ENCODE peak calls at places on chromosomes 3 and 15, in six cellular contexts. One of them, this sample, is unnamed.

GRCh38 chr15:63860161-63860954 is 26.6 kb upstream of the HERC1 start:
- DNase-seq in AG10803: no peak
- DNase-seq in NCI-H1930: no peak
- DNase-seq in activated T-helper 9 cell treated with anti-CD3 and anti-CD28 coated beads, Interleukin-2, amount 50 U/mL, for 16 hours: peak
- DNase-seq in GM23338: no peak
- DNase-seq in AG08395: no peak
- DNase-seq in this sample: no peak

GRCh38 chr15:70505411-70505919 is 257.9 kb downstream of the UACA start:
- DNase-seq in AG10803: peak
- DNase-seq in NCI-H1930: no peak
- DNase-seq in activated T-helper 9 cell treated with anti-CD3 and anti-CD28 coated beads, Interleukin-2, amount 50 U/mL, for 16 hours: no peak
- DNase-seq in GM23338: no peak
- DNase-seq in AG08395: peak
- DNase-seq in this sample: no peak

GRCh38 chr3:9770276-9770812 is 597 bp upstream of the CAMK1 start:
- DNase-seq in AG10803: peak
- DNase-seq in NCI-H1930: no peak
- DNase-seq in activated T-helper 9 cell treated with anti-CD3 and anti-CD28 coated beads, Interleukin-2, amount 50 U/mL, for 16 hours: no peak
- DNase-seq in GM23338: peak
- DNase-seq in AG08395: no peak
- DNase-seq in this sample: no peak

GRCh38 chr3:149003653-149004305 is 12.4 kb downstream of the GYG1 start:
- DNase-seq in AG10803: no peak
- DNase-seq in NCI-H1930: no peak
- DNase-seq in activated T-helper 9 cell treated with anti-CD3 and anti-CD28 coated beads, Interleukin-2, amount 50 U/mL, for 16 hours: no peak
- DNase-seq in GM23338: no peak
- DNase-seq in AG08395: no peak
- DNase-seq in this sample: no peak

GRCh38 chr15:68619303-68619698 is 40.5 kb downstream of the CORO2B start:
- DNase-seq in AG10803: no peak
- DNase-seq in NCI-H1930: no peak
- DNase-seq in activated T-helper 9 cell treated with anti-CD3 and anti-CD28 coated beads, Interleukin-2, amount 50 U/mL, for 16 hours: no peak
- DNase-seq in GM23338: no peak
- DNase-seq in AG08395: no peak
- DNase-seq in this sample: no peak

GRCh38 chr15:99439524-99439835 is 126.3 kb upstream of the MEF2A start:
- DNase-seq in AG10803: no peak
- DNase-seq in NCI-H1930: no peak
- DNase-seq in activated T-helper 9 cell treated with anti-CD3 and anti-CD28 coated beads, Interleukin-2, amount 50 U/mL, for 16 hours: no peak
- DNase-seq in GM23338: no peak
- DNase-seq in AG08395: no peak
- DNase-seq in this sample: no peak

GRCh38 chr15:47968593-47968992 is 152.2 kb upstream of the SLC24A5 start:
- DNase-seq in AG10803: no peak
- DNase-seq in NCI-H1930: no peak
- DNase-seq in activated T-helper 9 cell treated with anti-CD3 and anti-CD28 coated beads, Interleukin-2, amount 50 U/mL, for 16 hours: no peak
- DNase-seq in GM23338: no peak
- DNase-seq in AG08395: no peak
- DNase-seq in this sample: no peak

GRCh38 chr3:124985358-124985757 is 50.8 kb upstream of the MUC13 start:
- DNase-seq in AG10803: peak
- DNase-seq in NCI-H1930: no peak
- DNase-seq in activated T-helper 9 cell treated with anti-CD3 and anti-CD28 coated beads, Interleukin-2, amount 50 U/mL, for 16 hours: no peak
- DNase-seq in GM23338: no peak
- DNase-seq in AG08395: peak
- DNase-seq in this sample: no peak

GRCh38 chr3:26962419-26963355 is 340.1 kb downstream of the LRRC3B start:
- DNase-seq in AG10803: no peak
- DNase-seq in NCI-H1930: no peak
- DNase-seq in activated T-helper 9 cell treated with anti-CD3 and anti-CD28 coated beads, Interleukin-2, amount 50 U/mL, for 16 hours: no peak
- DNase-seq in GM23338: no peak
- DNase-seq in AG08395: no peak
- DNase-seq in this sample: no peak

GRCh38 chr15:85869124-85869523 is 74.4 kb upstream of the KLHL25 start:
- DNase-seq in AG10803: no peak
- DNase-seq in NCI-H1930: no peak
- DNase-seq in activated T-helper 9 cell treated with anti-CD3 and anti-CD28 coated beads, Interleukin-2, amount 50 U/mL, for 16 hours: no peak
- DNase-seq in GM23338: no peak
- DNase-seq in AG08395: no peak
- DNase-seq in this sample: no peak

GRCh38 chr15:41891946-41892345 is 1.9 kb downstream of the SPTBN5 start:
- DNase-seq in AG10803: no peak
- DNase-seq in NCI-H1930: no peak
- DNase-seq in activated T-helper 9 cell treated with anti-CD3 and anti-CD28 coated beads, Interleukin-2, amount 50 U/mL, for 16 hours: no peak
- DNase-seq in GM23338: no peak
- DNase-seq in AG08395: no peak
- DNase-seq in this sample: no peak

GRCh38 chr3:131840151-131840797 is 194.5 kb downstream of the CPNE4 start:
- DNase-seq in AG10803: peak
- DNase-seq in NCI-H1930: no peak
- DNase-seq in activated T-helper 9 cell treated with anti-CD3 and anti-CD28 coated beads, Interleukin-2, amount 50 U/mL, for 16 hours: no peak
- DNase-seq in GM23338: no peak
- DNase-seq in AG08395: no peak
- DNase-seq in this sample: no peak

GRCh38 chr3:19489936-19490335 is 341.6 kb downstream of the KCNH8 start:
- DNase-seq in AG10803: no peak
- DNase-seq in NCI-H1930: no peak
- DNase-seq in activated T-helper 9 cell treated with anti-CD3 and anti-CD28 coated beads, Interleukin-2, amount 50 U/mL, for 16 hours: no peak
- DNase-seq in GM23338: no peak
- DNase-seq in AG08395: no peak
- DNase-seq in this sample: no peak

GRCh38 chr3:71303627-71304260 is 279.8 kb downstream of the FOXP1 start:
- DNase-seq in AG10803: no peak
- DNase-seq in NCI-H1930: no peak
- DNase-seq in activated T-helper 9 cell treated with anti-CD3 and anti-CD28 coated beads, Interleukin-2, amount 50 U/mL, for 16 hours: no peak
- DNase-seq in GM23338: peak
- DNase-seq in AG08395: no peak
- DNase-seq in this sample: no peak

GRCh38 chr3:179324270-179324754 is 1.5 kb downstream of the ZNF639 start:
- DNase-seq in AG10803: peak
- DNase-seq in NCI-H1930: no peak
- DNase-seq in activated T-helper 9 cell treated with anti-CD3 and anti-CD28 coated beads, Interleukin-2, amount 50 U/mL, for 16 hours: no peak
- DNase-seq in GM23338: no peak
- DNase-seq in AG08395: peak
- DNase-seq in this sample: no peak

GRCh38 chr15:91482799-91483198 is 370.7 kb upstream of the SLCO3A1 start:
- DNase-seq in AG10803: no peak
- DNase-seq in NCI-H1930: no peak
- DNase-seq in activated T-helper 9 cell treated with anti-CD3 and anti-CD28 coated beads, Interleukin-2, amount 50 U/mL, for 16 hours: no peak
- DNase-seq in GM23338: no peak
- DNase-seq in AG08395: no peak
- DNase-seq in this sample: peak

GRCh38 chr3:70618151-70618550 is 305.7 kb upstream of the MDFIC2 start:
- DNase-seq in AG10803: no peak
- DNase-seq in NCI-H1930: no peak
- DNase-seq in activated T-helper 9 cell treated with anti-CD3 and anti-CD28 coated beads, Interleukin-2, amount 50 U/mL, for 16 hours: no peak
- DNase-seq in GM23338: no peak
- DNase-seq in AG08395: no peak
- DNase-seq in this sample: no peak

GRCh38 chr3:62451211-62451892 is 78.0 kb upstream of the FEZF2 start:
- DNase-seq in AG10803: no peak
- DNase-seq in NCI-H1930: no peak
- DNase-seq in activated T-helper 9 cell treated with anti-CD3 and anti-CD28 coated beads, Interleukin-2, amount 50 U/mL, for 16 hours: no peak
- DNase-seq in GM23338: no peak
- DNase-seq in AG08395: no peak
- DNase-seq in this sample: no peak

GRCh38 chr3:4311496-4311895 is 8.3 kb downstream of the SETMAR start:
- DNase-seq in AG10803: no peak
- DNase-seq in NCI-H1930: no peak
- DNase-seq in activated T-helper 9 cell treated with anti-CD3 and anti-CD28 coated beads, Interleukin-2, amount 50 U/mL, for 16 hours: no peak
- DNase-seq in GM23338: no peak
- DNase-seq in AG08395: no peak
- DNase-seq in this sample: no peak

GRCh38 chr3:15964605-15965061 is 166.9 kb upstream of the ANKRD28 start:
- DNase-seq in AG10803: peak
- DNase-seq in NCI-H1930: no peak
- DNase-seq in activated T-helper 9 cell treated with anti-CD3 and anti-CD28 coated beads, Interleukin-2, amount 50 U/mL, for 16 hours: no peak
- DNase-seq in GM23338: peak
- DNase-seq in AG08395: peak
- DNase-seq in this sample: no peak

GRCh38 chr3:112530573-112530972 is 31.2 kb downstream of the ATG3 start:
- DNase-seq in AG10803: no peak
- DNase-seq in NCI-H1930: no peak
- DNase-seq in activated T-helper 9 cell treated with anti-CD3 and anti-CD28 coated beads, Interleukin-2, amount 50 U/mL, for 16 hours: no peak
- DNase-seq in GM23338: no peak
- DNase-seq in AG08395: no peak
- DNase-seq in this sample: no peak

GRCh38 chr3:38611866-38612265 is 37.6 kb downstream of the SCN5A start:
- DNase-seq in AG10803: no peak
- DNase-seq in NCI-H1930: no peak
- DNase-seq in activated T-helper 9 cell treated with anti-CD3 and anti-CD28 coated beads, Interleukin-2, amount 50 U/mL, for 16 hours: no peak
- DNase-seq in GM23338: no peak
- DNase-seq in AG08395: no peak
- DNase-seq in this sample: no peak

GRCh38 chr3:51966016-51966415 is 1.2 kb downstream of the PCBP4 start:
- DNase-seq in AG10803: no peak
- DNase-seq in NCI-H1930: no peak
- DNase-seq in activated T-helper 9 cell treated with anti-CD3 and anti-CD28 coated beads, Interleukin-2, amount 50 U/mL, for 16 hours: no peak
- DNase-seq in GM23338: no peak
- DNase-seq in AG08395: no peak
- DNase-seq in this sample: no peak

GRCh38 chr15:32979710-32980109 is 214.8 kb downstream of the FMN1 start:
- DNase-seq in AG10803: peak
- DNase-seq in NCI-H1930: no peak
- DNase-seq in activated T-helper 9 cell treated with anti-CD3 and anti-CD28 coated beads, Interleukin-2, amount 50 U/mL, for 16 hours: no peak
- DNase-seq in GM23338: no peak
- DNase-seq in AG08395: peak
- DNase-seq in this sample: no peak

GRCh38 chr15:67110400-67110799 is 45.0 kb downstream of the SMAD3 start:
- DNase-seq in AG10803: no peak
- DNase-seq in NCI-H1930: no peak
- DNase-seq in activated T-helper 9 cell treated with anti-CD3 and anti-CD28 coated beads, Interleukin-2, amount 50 U/mL, for 16 hours: no peak
- DNase-seq in GM23338: no peak
- DNase-seq in AG08395: no peak
- DNase-seq in this sample: no peak

GRCh38 chr3:74614133-74614967 is at the start of gene CNTN3:
- DNase-seq in AG10803: peak
- DNase-seq in NCI-H1930: peak
- DNase-seq in activated T-helper 9 cell treated with anti-CD3 and anti-CD28 coated beads, Interleukin-2, amount 50 U/mL, for 16 hours: no peak
- DNase-seq in GM23338: peak
- DNase-seq in AG08395: peak
- DNase-seq in this sample: no peak

GRCh38 chr15:87762110-87762509 is 494.4 kb downstream of the NTRK3 start:
- DNase-seq in AG10803: no peak
- DNase-seq in NCI-H1930: no peak
- DNase-seq in activated T-helper 9 cell treated with anti-CD3 and anti-CD28 coated beads, Interleukin-2, amount 50 U/mL, for 16 hours: no peak
- DNase-seq in GM23338: no peak
- DNase-seq in AG08395: no peak
- DNase-seq in this sample: no peak

GRCh38 chr3:78912687-78913086 is 855.1 kb downstream of the ROBO1 start:
- DNase-seq in AG10803: no peak
- DNase-seq in NCI-H1930: no peak
- DNase-seq in activated T-helper 9 cell treated with anti-CD3 and anti-CD28 coated beads, Interleukin-2, amount 50 U/mL, for 16 hours: no peak
- DNase-seq in GM23338: no peak
- DNase-seq in AG08395: no peak
- DNase-seq in this sample: no peak

GRCh38 chr3:12618426-12618825 is 45.5 kb downstream of the RAF1 start:
- DNase-seq in AG10803: no peak
- DNase-seq in NCI-H1930: no peak
- DNase-seq in activated T-helper 9 cell treated with anti-CD3 and anti-CD28 coated beads, Interleukin-2, amount 50 U/mL, for 16 hours: no peak
- DNase-seq in GM23338: no peak
- DNase-seq in AG08395: no peak
- DNase-seq in this sample: no peak

GRCh38 chr3:13770390-13771169 is 109.3 kb downstream of the WNT7A start:
- DNase-seq in AG10803: no peak
- DNase-seq in NCI-H1930: no peak
- DNase-seq in activated T-helper 9 cell treated with anti-CD3 and anti-CD28 coated beads, Interleukin-2, amount 50 U/mL, for 16 hours: no peak
- DNase-seq in GM23338: peak
- DNase-seq in AG08395: no peak
- DNase-seq in this sample: no peak

GRCh38 chr15:99506399-99506798 is 59.4 kb upstream of the MEF2A start:
- DNase-seq in AG10803: no peak
- DNase-seq in NCI-H1930: no peak
- DNase-seq in activated T-helper 9 cell treated with anti-CD3 and anti-CD28 coated beads, Interleukin-2, amount 50 U/mL, for 16 hours: no peak
- DNase-seq in GM23338: no peak
- DNase-seq in AG08395: no peak
- DNase-seq in this sample: no peak

GRCh38 chr15:73869216-73869995 is 4.0 kb upstream of the TBC1D21 start:
- DNase-seq in AG10803: no peak
- DNase-seq in NCI-H1930: no peak
- DNase-seq in activated T-helper 9 cell treated with anti-CD3 and anti-CD28 coated beads, Interleukin-2, amount 50 U/mL, for 16 hours: no peak
- DNase-seq in GM23338: no peak
- DNase-seq in AG08395: no peak
- DNase-seq in this sample: no peak

GRCh38 chr3:54427951-54428871 is 305.9 kb downstream of the CACNA2D3 start:
- DNase-seq in AG10803: peak
- DNase-seq in NCI-H1930: peak
- DNase-seq in activated T-helper 9 cell treated with anti-CD3 and anti-CD28 coated beads, Interleukin-2, amount 50 U/mL, for 16 hours: no peak
- DNase-seq in GM23338: peak
- DNase-seq in AG08395: peak
- DNase-seq in this sample: peak

GRCh38 chr3:40624189-40624754 is 99.5 kb downstream of the ZNF621 start:
- DNase-seq in AG10803: no peak
- DNase-seq in NCI-H1930: no peak
- DNase-seq in activated T-helper 9 cell treated with anti-CD3 and anti-CD28 coated beads, Interleukin-2, amount 50 U/mL, for 16 hours: no peak
- DNase-seq in GM23338: no peak
- DNase-seq in AG08395: no peak
- DNase-seq in this sample: no peak

GRCh38 chr3:117518385-117518784 is 808.8 kb downstream of the TUSC7 start:
- DNase-seq in AG10803: no peak
- DNase-seq in NCI-H1930: no peak
- DNase-seq in activated T-helper 9 cell treated with anti-CD3 and anti-CD28 coated beads, Interleukin-2, amount 50 U/mL, for 16 hours: no peak
- DNase-seq in GM23338: no peak
- DNase-seq in AG08395: no peak
- DNase-seq in this sample: no peak

GRCh38 chr3:174439621-174440349 is 419.3 kb upstream of the NAALADL2 start:
- DNase-seq in AG10803: peak
- DNase-seq in NCI-H1930: no peak
- DNase-seq in activated T-helper 9 cell treated with anti-CD3 and anti-CD28 coated beads, Interleukin-2, amount 50 U/mL, for 16 hours: no peak
- DNase-seq in GM23338: peak
- DNase-seq in AG08395: peak
- DNase-seq in this sample: no peak

GRCh38 chr3:82509951-82510603 is 748.6 kb upstream of the GBE1 start:
- DNase-seq in AG10803: no peak
- DNase-seq in NCI-H1930: no peak
- DNase-seq in activated T-helper 9 cell treated with anti-CD3 and anti-CD28 coated beads, Interleukin-2, amount 50 U/mL, for 16 hours: no peak
- DNase-seq in GM23338: no peak
- DNase-seq in AG08395: no peak
- DNase-seq in this sample: no peak